ENCODE peak calls at places on chromosomes 12 and 14, in five cellular contexts. A is mesendoderm, O is H9, D is IMR-90, U is mesenchymal stem cell. X is an unnamed sample.
A peak's percentile ranks its signal among the peaks of the same experiment; 100 is the strongest.

GRCh38 chr14:66624319-66624937 is 116.5 kb downstream of the GPHN start:
- DNase-seq in A (peak; percentile 67), O (peak; percentile 55), D (peak; percentile 69), U (peak; percentile 66), X (peak; percentile 40)

GRCh38 chr12:77231548-77231947 is 166.2 kb upstream of the E2F7 start:
- DNase-seq in A (no peak), O (no peak), D (peak; percentile 55), U (peak; percentile 5), X (no peak)

GRCh38 chr12:121061831-121062230 is 22.8 kb upstream of the OASL start:
- DNase-seq in A (no peak), O (no peak), D (peak; percentile 13), U (peak; percentile 6), X (no peak)

GRCh38 chr12:46950116-46950515 is 124.3 kb upstream of the SLC38A4 start:
- DNase-seq in A (no peak), O (no peak), D (no peak), U (no peak), X (no peak)

GRCh38 chr12:57135939-57136338 is 7.7 kb downstream of the LRP1 start:
- DNase-seq in A (no peak), O (peak; percentile 49), D (peak; percentile 52), U (peak; percentile 39), X (no peak)

GRCh38 chr14:33634631-33635030 is 316.2 kb downstream of the EGLN3 start:
- DNase-seq in A (no peak), O (no peak), D (no peak), U (peak; percentile 18), X (no peak)

GRCh38 chr14:64510127-64510808 is 5.7 kb downstream of the ZBTB1 start:
- DNase-seq in A (peak; percentile 7), O (no peak), D (no peak), U (no peak), X (no peak)

GRCh38 chr12:69511016-69511415 is 40.8 kb downstream of the FRS2 start:
- DNase-seq in A (no peak), O (no peak), D (no peak), U (no peak), X (no peak)

GRCh38 chr12:32559434-32559833 is 119.7 kb upstream of the DNM1L start:
- DNase-seq in A (no peak), O (no peak), D (peak; percentile 13), U (peak; percentile 51), X (no peak)
- H3K4me1 ChIP-seq in A (peaks cover 1% of the 10 kb centered on the region), O (no peaks in the 10 kb centered on the region), D (peaks cover 11% of the 10 kb centered on the region), U (no peaks in the 10 kb centered on the region), X (peaks cover 8% of the 10 kb centered on the region)

GRCh38 chr14:96824283-96824682 is 27.1 kb downstream of the VRK1 start:
- DNase-seq in A (no peak), O (no peak), D (peak; percentile 83), U (peak; percentile 49), X (no peak)

GRCh38 chr14:96816281-96816680 is 19.1 kb downstream of the VRK1 start:
- DNase-seq in A (no peak), O (no peak), D (no peak), U (no peak), X (no peak)

GRCh38 chr14:96823652-96824051 is 26.5 kb downstream of the VRK1 start:
- DNase-seq in A (no peak), O (no peak), D (no peak), U (no peak), X (no peak)

GRCh38 chr14:96817750-96818666 is 20.8 kb downstream of the VRK1 start:
- DNase-seq in A (peak; percentile 12), O (no peak), D (no peak), U (no peak), X (no peak)

GRCh38 chr14:96821501-96821900 is 24.3 kb downstream of the VRK1 start:
- DNase-seq in A (no peak), O (no peak), D (no peak), U (no peak), X (no peak)
- H3K4ac ChIP-seq in A (no peak overlapping the region), O (no peak overlapping the region), D (no peak overlapping the region), U (no peak overlapping the region), X (no peak overlapping the region)

GRCh38 chr12:106745181-106745745 is 29.2 kb upstream of the RIC8B start:
- DNase-seq in A (no peak), O (no peak), D (no peak), U (no peak), X (no peak)
- H3K4me1 ChIP-seq in A (peaks cover 1% of the 10 kb centered on the region), O (no peaks in the 10 kb centered on the region), D (no peaks in the 10 kb centered on the region), U (no peaks in the 10 kb centered on the region), X (peaks cover 10% of the 10 kb centered on the region)

GRCh38 chr12:49055978-49056754 is 4.4 kb downstream of the KMT2D start:
- DNase-seq in A (peak; percentile 88), O (peak; percentile 75), D (peak; percentile 82), U (peak; percentile 91), X (no peak)
- H3K4ac ChIP-seq in A (no peak overlapping the region), O (no peak overlapping the region), D (no peak overlapping the region), U (no peak overlapping the region), X (no peak overlapping the region)

DNA sequence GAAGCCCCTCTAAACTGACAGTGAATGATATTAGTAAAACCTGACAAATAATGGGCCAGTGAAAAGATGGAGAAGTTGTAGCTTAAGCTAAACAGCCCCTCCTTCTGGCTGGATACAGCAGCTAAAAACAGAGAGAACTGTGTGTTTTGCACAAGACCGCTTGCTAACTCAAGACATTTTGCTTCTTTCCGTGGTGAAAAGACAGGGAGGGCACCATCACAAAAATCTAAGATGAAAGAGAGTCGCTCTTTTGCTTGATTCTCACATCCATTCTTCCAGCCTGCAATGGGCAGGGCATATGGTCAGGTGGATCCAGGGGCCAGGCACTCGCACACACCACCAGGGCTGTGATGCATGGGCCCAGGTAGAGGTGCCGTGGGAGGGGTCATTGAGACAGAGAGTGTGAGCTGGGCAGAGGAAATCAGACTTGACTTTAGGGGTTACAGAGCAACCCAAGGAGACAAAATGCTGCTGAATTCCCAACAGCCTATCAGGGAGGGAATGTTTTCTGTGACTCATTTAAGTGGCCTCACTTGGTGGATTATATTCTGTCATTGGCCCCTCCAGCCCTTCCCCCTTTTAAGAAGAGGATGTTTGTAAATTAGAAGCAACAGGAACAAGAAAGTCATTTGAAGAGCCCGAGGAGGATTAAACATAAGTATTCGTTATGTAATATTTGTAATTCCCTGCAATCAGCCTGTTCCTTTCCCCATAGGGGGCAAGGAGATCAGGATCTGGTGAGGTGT is 12.2 kb downstream of the EMP1 start:
- DNase-seq in A (peak; percentile 62), O (peak; percentile 60), D (peak; percentile 53), U (peak; percentile 79), X (no peak)
- H3K4me1 ChIP-seq in A (peaks cover 13% of the 10 kb centered on the region), O (peaks cover 19% of the 10 kb centered on the region), D (peaks cover 40% of the 10 kb centered on the region), U (peaks cover 9% of the 10 kb centered on the region), X (peaks cover 50% of the 10 kb centered on the region)

GRCh38 chr12:65614259-65614658 is 210.0 kb upstream of the HMGA2 start:
- DNase-seq in A (no peak), O (no peak), D (no peak), U (no peak), X (no peak)

GRCh38 chr12:65613692-65614091 is 210.6 kb upstream of the HMGA2 start:
- DNase-seq in A (no peak), O (no peak), D (peak; percentile 52), U (no peak), X (no peak)

GRCh38 chr12:65615091-65615490 is 209.2 kb upstream of the HMGA2 start:
- DNase-seq in A (no peak), O (no peak), D (peak; percentile 98), U (peak; percentile 25), X (no peak)

GRCh38 chr12:65611396-65611795 is 212.9 kb upstream of the HMGA2 start:
- DNase-seq in A (no peak), O (no peak), D (no peak), U (no peak), X (no peak)

GRCh38 chr12:65612440-65612839 is 211.8 kb upstream of the HMGA2 start:
- DNase-seq in A (no peak), O (no peak), D (no peak), U (no peak), X (no peak)
- H3K4ac ChIP-seq in A (no peak overlapping the region), O (no peak overlapping the region), D (peak overlapping the region; percentile 68), U (no peak overlapping the region), X (no peak overlapping the region)

GRCh38 chr12:28051516-28052456 is 79.3 kb upstream of the PTHLH start:
- DNase-seq in A (no peak), O (no peak), D (peak; percentile 72), U (no peak), X (no peak)

GRCh38 chr12:28050606-28051005 is 78.1 kb upstream of the PTHLH start:
- DNase-seq in A (peak; percentile 64), O (no peak), D (no peak), U (no peak), X (no peak)

GRCh38 chr12:28057856-28058615 is 85.5 kb upstream of the PTHLH start:
- DNase-seq in A (no peak), O (no peak), D (peak; percentile 25), U (no peak), X (no peak)

GRCh38 chr12:28059220-28059619 is 86.7 kb upstream of the PTHLH start:
- DNase-seq in A (no peak), O (no peak), D (no peak), U (no peak), X (no peak)

DNA sequence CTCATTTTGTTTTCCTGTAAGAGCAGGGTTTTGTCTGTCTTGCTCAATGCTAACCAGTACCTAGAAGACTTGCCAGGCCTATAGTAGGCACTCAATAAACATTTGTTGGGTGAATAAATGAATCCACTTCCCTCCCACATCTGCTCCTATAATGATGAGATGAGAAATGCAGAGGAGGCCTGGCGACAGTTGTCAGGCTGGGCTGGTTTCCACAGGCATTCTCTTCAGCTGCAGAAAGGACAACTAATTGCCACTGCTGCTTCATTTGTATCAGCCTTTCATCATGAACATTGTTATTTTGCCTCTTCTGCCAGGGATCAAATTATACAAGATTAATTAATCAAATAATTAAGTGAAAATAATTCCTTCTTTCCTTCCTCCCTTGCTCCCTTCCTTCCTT is 82.0 kb upstream of the PTHLH start:
- DNase-seq in A (no peak), O (no peak), D (no peak), U (no peak), X (no peak)
- H3K4me1 ChIP-seq in A (no peaks in the 10 kb centered on the region), O (no peaks in the 10 kb centered on the region), D (peaks cover 3% of the 10 kb centered on the region), U (no peaks in the 10 kb centered on the region), X (no peaks in the 10 kb centered on the region)

GRCh38 chr12:6946920-6947374 is 3.1 kb downstream of the C12orf57 start:
- DNase-seq in A (peak; percentile 25), O (no peak), D (no peak), U (no peak), X (no peak)
- H3K4ac ChIP-seq in A (no peak overlapping the region), O (no peak overlapping the region), D (no peak overlapping the region), U (no peak overlapping the region), X (no peak overlapping the region)

DNA sequence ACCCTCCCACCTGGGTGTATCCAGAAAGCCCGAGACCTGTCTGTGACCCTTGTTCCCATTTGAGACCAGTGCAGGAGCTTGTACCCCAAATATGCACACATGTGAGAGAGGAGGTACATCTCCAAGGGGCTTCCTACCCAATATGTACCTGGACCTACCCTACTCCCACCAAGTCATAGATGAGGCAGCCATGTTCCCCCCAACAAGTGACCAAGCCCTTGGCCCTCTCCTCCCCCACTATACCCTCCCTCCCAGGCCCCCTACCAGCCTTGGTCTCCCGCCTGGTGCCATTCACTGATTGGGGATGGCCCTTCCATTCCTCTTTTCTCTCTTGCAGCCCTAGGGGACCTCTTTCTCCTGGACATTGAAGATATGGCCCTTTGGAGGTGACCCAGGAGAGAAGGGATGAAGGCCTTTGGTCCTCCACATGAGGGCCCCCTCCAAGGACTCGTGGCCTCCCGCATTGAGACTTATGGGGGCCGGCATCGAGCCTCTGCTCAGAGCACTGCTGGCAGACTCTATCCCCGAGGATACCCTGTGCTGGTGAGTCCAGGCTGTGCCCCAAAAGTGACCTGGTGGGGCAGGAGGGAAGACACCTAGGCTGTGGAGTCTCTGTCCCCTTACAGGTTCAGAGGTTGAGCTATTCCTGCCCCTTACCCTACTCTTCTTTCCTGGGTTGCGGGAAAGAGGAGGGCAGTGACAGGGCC is 1.5 kb downstream of the PLEKHG6 start:
- DNase-seq in A (no peak), O (no peak), D (no peak), U (no peak), X (no peak)
- H3K4me1 ChIP-seq in A (peaks cover 7% of the 10 kb centered on the region), O (peaks cover 3% of the 10 kb centered on the region), D (peaks cover 10% of the 10 kb centered on the region), U (peaks cover 29% of the 10 kb centered on the region), X (peaks cover 19% of the 10 kb centered on the region)

GRCh38 chr14:49945448-49946319 is 52.8 kb downstream of the ARF6 start:
- DNase-seq in A (no peak), O (no peak), D (no peak), U (peak; percentile 55), X (no peak)
- H3K4ac ChIP-seq in A (no peak overlapping the region), O (no peak overlapping the region), D (peak overlapping the region; percentile 27), U (peak overlapping the region; percentile 16), X (no peak overlapping the region)